ENCODE peak calls at places on chromosomes 7 and 10, in eight cellular contexts. Z, G, X, K, V, Y, A and S are unnamed samples.

GRCh38 chr7:127776776-127777390 is 124.9 kb downstream of the SND1 start:
- DNase-seq in Z (no peak), G (no peak), X (peak; percentile 90), K (peak; percentile 91), V (no peak), Y (peak; percentile 93), A (no peak), S (no peak)

GRCh38 chr7:79936281-79936983 is 198.2 kb upstream of the GNAI1 start:
- DNase-seq in Z (no peak), G (no peak), X (no peak), K (no peak), V (no peak), Y (peak; percentile 8), A (no peak), S (no peak)

GRCh38 chr7:8114175-8114574 is 145.6 kb downstream of the GLCCI1 start:
- DNase-seq in Z (no peak), G (no peak), X (no peak), K (no peak), V (no peak), Y (no peak), A (no peak), S (no peak)

GRCh38 chr10:72097448-72098300 is 9.3 kb upstream of the SPOCK2 start:
- DNase-seq in Z (no peak), G (no peak), X (peak; percentile 93), K (peak; percentile 99), V (no peak), Y (peak; percentile 98), A (no peak), S (no peak)

GRCh38 chr10:67662415-67662814 is 33.6 kb downstream of the CTNNA3 start:
- DNase-seq in Z (no peak), G (no peak), X (no peak), K (no peak), V (no peak), Y (no peak), A (no peak), S (no peak)

GRCh38 chr7:87231243-87231642 is 11.7 kb upstream of the TMEM243 start:
- DNase-seq in Z (no peak), G (peak; percentile 50), X (no peak), K (no peak), V (no peak), Y (no peak), A (no peak), S (no peak)

GRCh38 chr7:17144313-17144712 is 154.1 kb upstream of the AHR start:
- DNase-seq in Z (no peak), G (no peak), X (peak; percentile 88), K (peak; percentile 37), V (no peak), Y (peak; percentile 49), A (no peak), S (no peak)

GRCh38 chr7:138926241-138926612 is 55.0 kb downstream of the KIAA1549 start:
- DNase-seq in Z (no peak), G (no peak), X (no peak), K (no peak), V (no peak), Y (no peak), A (no peak), S (no peak)

GRCh38 chr10:133292919-133293809 is 15.5 kb downstream of the TUBGCP2 start:
- DNase-seq in Z (no peak), G (no peak), X (peak; percentile 89), K (peak; percentile 42), V (no peak), Y (peak; percentile 60), A (no peak), S (no peak)

GRCh38 chr7:33932832-33933468 is 27.6 kb downstream of the BMPER start:
- DNase-seq in Z (peak; percentile 67), G (peak; percentile 89), X (peak; percentile 90), K (peak; percentile 58), V (peak; percentile 84), Y (peak; percentile 72), A (peak; percentile 66), S (peak; percentile 89)

GRCh38 chr7:106588576-106589494 is 72.1 kb downstream of the CCDC71L start:
- DNase-seq in Z (no peak), G (no peak), X (no peak), K (no peak), V (no peak), Y (no peak), A (no peak), S (no peak)

GRCh38 chr7:28847681-28848080 is 110.4 kb downstream of the TRIL start:
- DNase-seq in Z (no peak), G (peak; percentile 73), X (peak; percentile 46), K (no peak), V (peak; percentile 75), Y (no peak), A (peak; percentile 3), S (no peak)

GRCh38 chr10:36187382-36188042 is 545.4 kb upstream of the FZD8 start:
- DNase-seq in Z (no peak), G (no peak), X (no peak), K (no peak), V (no peak), Y (no peak), A (no peak), S (no peak)

GRCh38 chr7:44368885-44369284 is 43.5 kb upstream of the CAMK2B start:
- DNase-seq in Z (no peak), G (no peak), X (peak; percentile 57), K (no peak), V (no peak), Y (peak; percentile 25), A (no peak), S (no peak)

GRCh38 chr10:21910798-21911197 is 92.7 kb downstream of the DNAJC1 start:
- DNase-seq in Z (no peak), G (no peak), X (no peak), K (no peak), V (no peak), Y (no peak), A (no peak), S (no peak)

GRCh38 chr10:97896756-97897155 is 47.1 kb downstream of the GOLGA7B start:
- DNase-seq in Z (no peak), G (no peak), X (no peak), K (no peak), V (no peak), Y (no peak), A (no peak), S (no peak)

GRCh38 chr7:2523941-2524807 is 4.6 kb downstream of the LFNG start:
- DNase-seq in Z (peak; percentile 91), G (peak; percentile 87), X (peak; percentile 61), K (peak; percentile 65), V (no peak), Y (peak; percentile 81), A (no peak), S (no peak)

GRCh38 chr10:46094931-46095755 is 49.1 kb upstream of the MSMB start:
- DNase-seq in Z (no peak), G (no peak), X (peak; percentile 19), K (no peak), V (no peak), Y (no peak), A (no peak), S (no peak)

GRCh38 chr7:28605427-28605826 is 193.1 kb downstream of the CREB5 start:
- DNase-seq in Z (no peak), G (no peak), X (no peak), K (no peak), V (no peak), Y (no peak), A (no peak), S (no peak)

GRCh38 chr7:41879113-41879385 is 176.2 kb upstream of the INHBA start:
- DNase-seq in Z (no peak), G (no peak), X (peak; percentile 70), K (peak; percentile 76), V (no peak), Y (peak; percentile 79), A (no peak), S (no peak)
- H3K36me3 ChIP-seq in Z (no peaks in the 10 kb centered on the region), G (no peaks in the 10 kb centered on the region), X (no peaks in the 10 kb centered on the region), K (no peaks in the 10 kb centered on the region), V (no peaks in the 10 kb centered on the region), Y (no peaks in the 10 kb centered on the region), A (no peaks in the 10 kb centered on the region), S (no peaks in the 10 kb centered on the region)

GRCh38 chr10:43231523-43232078 is 35.3 kb downstream of the RASGEF1A start:
- DNase-seq in Z (no peak), G (peak; percentile 37), X (no peak), K (no peak), V (peak; percentile 42), Y (no peak), A (no peak), S (no peak)
- H3K27me3 ChIP-seq in Z (peaks cover 44% of the 10 kb centered on the region), G (no peaks in the 10 kb centered on the region), X (peaks cover 37% of the 10 kb centered on the region), K (peaks cover 34% of the 10 kb centered on the region), V (peaks cover 51% of the 10 kb centered on the region), Y (peaks cover 31% of the 10 kb centered on the region), A (peaks cover 22% of the 10 kb centered on the region), S (no peaks in the 10 kb centered on the region)

DNA sequence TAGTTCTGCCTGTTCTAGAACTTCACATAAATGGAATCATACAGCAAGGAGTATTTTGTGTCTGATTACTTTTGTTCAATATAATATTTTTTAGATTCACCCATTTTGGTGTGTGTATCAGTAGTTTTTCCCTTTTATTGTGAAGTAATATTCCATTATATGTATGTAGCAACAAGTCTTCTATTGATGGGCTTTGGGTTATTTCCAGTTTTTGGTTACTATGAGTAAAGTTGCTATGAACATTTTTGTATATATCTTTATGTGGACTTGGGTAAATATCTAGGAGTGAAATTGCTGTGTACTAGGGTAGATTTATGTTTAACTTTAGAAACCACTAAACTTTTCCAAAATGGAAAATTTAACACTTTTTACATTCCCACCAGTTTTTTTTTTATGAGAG is 35.7 kb downstream of the ADK start:
- DNase-seq in Z (no peak), G (no peak), X (peak; percentile 23), K (no peak), V (no peak), Y (no peak), A (no peak), S (no peak)
- H3K4me1 ChIP-seq in Z (no peaks in the 10 kb centered on the region), G (peaks cover 7% of the 10 kb centered on the region), X (peaks cover 31% of the 10 kb centered on the region), K (peaks cover 18% of the 10 kb centered on the region), V (peaks cover 43% of the 10 kb centered on the region), Y (peaks cover 6% of the 10 kb centered on the region), A (peaks cover 4% of the 10 kb centered on the region), S (peaks cover 14% of the 10 kb centered on the region)

GRCh38 chr10:100968037-100968736 is 1.1 kb upstream of the SEMA4G start:
- DNase-seq in Z (no peak), G (no peak), X (no peak), K (no peak), V (no peak), Y (no peak), A (no peak), S (no peak)

GRCh38 chr10:100970076-100970913 is 991 bp downstream of the SEMA4G start:
- DNase-seq in Z (no peak), G (peak; percentile 29), X (no peak), K (no peak), V (peak; percentile 54), Y (no peak), A (no peak), S (no peak)

GRCh38 chr10:100969175-100970075 is at the start of gene SEMA4G:
- DNase-seq in Z (peak; percentile 56), G (peak; percentile 69), X (peak; percentile 55), K (no peak), V (peak; percentile 71), Y (peak; percentile 15), A (no peak), S (no peak)

GRCh38 chr10:100967332-100967731 is 2.0 kb upstream of the SEMA4G start:
- DNase-seq in Z (no peak), G (no peak), X (no peak), K (no peak), V (no peak), Y (no peak), A (no peak), S (no peak)

DNA sequence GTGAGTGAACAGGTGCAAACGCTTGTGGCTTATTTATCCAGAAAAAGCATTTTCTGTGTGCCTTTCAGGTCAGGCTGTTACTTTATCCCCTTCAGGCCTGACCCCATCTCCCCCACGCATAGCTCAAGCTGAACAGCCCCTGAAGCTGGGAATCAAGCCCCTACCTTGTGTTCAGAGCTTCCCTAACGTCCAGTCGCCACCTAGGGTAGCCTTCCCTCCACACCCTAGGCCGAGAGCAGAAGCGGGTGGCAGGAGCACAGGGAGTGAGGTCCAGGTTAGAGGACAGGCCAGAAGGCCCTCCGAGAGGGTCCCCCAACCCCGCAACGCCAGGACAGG is 497 bp upstream of the SEMA4G start:
- DNase-seq in Z (no peak), G (no peak), X (no peak), K (no peak), V (no peak), Y (no peak), A (no peak), S (no peak)
- H3K36me3 ChIP-seq in Z (peaks cover 2% of the 10 kb centered on the region), G (peaks cover 3% of the 10 kb centered on the region), X (no peaks in the 10 kb centered on the region), K (peaks cover 10% of the 10 kb centered on the region), V (peaks cover 22% of the 10 kb centered on the region), Y (peaks cover 2% of the 10 kb centered on the region), A (no peaks in the 10 kb centered on the region), S (peaks cover 11% of the 10 kb centered on the region)